ENCODE peak calls at places on chromosomes 11 and 22, in nine cellular contexts. P, G, K, H, I, B, X, T and Q are unnamed samples.

GRCh38 chr11:93858376-93858775 is 8.0 kb upstream of the VSTM5 start:
- ATAC-seq in B (no peak), I (no peak), K (no peak), X (no peak), H (no peak), P (no peak), G (no peak), T (no peak), Q (no peak)

GRCh38 chr22:43400449-43400848 is 11.4 kb upstream of the MPPED1 start:
- ATAC-seq in X (no peak), K (peak), H (no peak), B (no peak), P (no peak), G (no peak), I (peak), T (peak), Q (no peak)

GRCh38 chr11:73480677-73481076 is 104.5 kb downstream of the RELT start:
- ATAC-seq in G (peak), P (no peak), I (peak), T (peak), K (peak), H (no peak), B (no peak), X (no peak), Q (no peak)

GRCh38 chr11:7506243-7506642 is 7.6 kb upstream of the PPFIBP2 start:
- ATAC-seq in T (no peak), X (no peak), I (no peak), B (no peak), H (no peak), K (no peak), G (no peak), P (no peak), Q (no peak)

GRCh38 chr11:5288912-5289525 is 12.7 kb downstream of the OR51B4 start:
- ATAC-seq in H (no peak), T (no peak), B (no peak), P (no peak), I (no peak), X (no peak), K (no peak), G (no peak), Q (no peak)

GRCh38 chr22:35726933-35727332 is 9.3 kb downstream of the APOL5 start:
- ATAC-seq in P (no peak), G (no peak), H (no peak), X (no peak), T (no peak), K (no peak), I (no peak), B (no peak), Q (no peak)

GRCh38 chr22:36160499-36160942 is at the start of gene APOL3:
- ATAC-seq in K (peak), G (peak), I (peak), X (peak), P (no peak), B (peak), T (peak), H (peak), Q (peak)

GRCh38 chr11:125990244-125990643 is 44.4 kb downstream of the VSIG10L2 start:
- ATAC-seq in T (peak), P (no peak), I (peak), H (no peak), K (peak), X (no peak), B (peak), G (peak), Q (peak)

GRCh38 chr22:39661842-39662676 is 91.5 kb downstream of the CACNA1I start:
- ATAC-seq in X (peak), K (no peak), T (no peak), I (no peak), P (no peak), B (peak), G (peak), H (peak), Q (peak)

GRCh38 chr11:12264361-12264760 is 113.0 kb upstream of the PARVA start:
- ATAC-seq in X (no peak), I (no peak), P (no peak), K (no peak), G (no peak), H (no peak), B (peak), T (no peak), Q (no peak)

GRCh38 chr11:62400760-62401159 is 18.1 kb upstream of the SCGB1A1 start:
- ATAC-seq in X (no peak), B (no peak), I (peak), H (no peak), G (peak), P (peak), K (peak), T (peak), Q (no peak)

GRCh38 chr11:69240332-69241074 is 53.5 kb upstream of the MYEOV start:
- ATAC-seq in B (no peak), T (peak), I (peak), G (no peak), P (no peak), K (no peak), X (no peak), H (no peak), Q (no peak)

GRCh38 chr11:31871310-31872073 is 60.4 kb upstream of the PAX6 start:
- ATAC-seq in P (peak), G (peak), I (peak), B (no peak), T (no peak), H (no peak), K (no peak), X (no peak), Q (no peak)

GRCh38 chr11:113370634-113371033 is 16.9 kb upstream of the ANKK1 start:
- ATAC-seq in I (no peak), H (no peak), K (no peak), G (no peak), P (no peak), T (no peak), B (no peak), X (no peak), Q (no peak)

GRCh38 chr22:46604306-46604690 is 15.9 kb upstream of the GRAMD4 start:
- ATAC-seq in H (peak), B (peak), P (no peak), I (peak), G (peak), T (peak), K (peak), X (peak), Q (peak)

GRCh38 chr11:68538025-68538424 is 77.5 kb downstream of the PPP6R3 start:
- ATAC-seq in X (no peak), G (no peak), T (no peak), K (no peak), I (no peak), P (no peak), B (no peak), H (no peak), Q (no peak)

GRCh38 chr22:40605676-40606250 is 30.8 kb downstream of the MRTFA start:
- ATAC-seq in X (no peak), P (no peak), K (no peak), I (peak), B (no peak), G (no peak), T (no peak), H (no peak), Q (no peak)

GRCh38 chr11:12390258-12390657 is 12.9 kb downstream of the PARVA start:
- ATAC-seq in G (no peak), P (no peak), H (no peak), K (no peak), B (no peak), X (no peak), I (no peak), T (no peak), Q (no peak)

GRCh38 chr11:11501546-11502274 is 120.1 kb downstream of the GALNT18 start:
- ATAC-seq in B (no peak), X (no peak), T (peak), K (peak), P (no peak), I (peak), G (peak), H (no peak), Q (no peak)

GRCh38 chr11:27718346-27718852 is 18.1 kb upstream of the BDNF start:
- ATAC-seq in K (peak), X (no peak), H (no peak), P (peak), B (no peak), T (peak), G (peak), I (peak), Q (no peak)

GRCh38 chr11:113412675-113413074 is 25.1 kb downstream of the ANKK1 start:
- ATAC-seq in H (no peak), T (no peak), I (no peak), B (no peak), P (no peak), X (no peak), G (no peak), K (no peak), Q (no peak)

GRCh38 chr22:38107692-38108515 is 2.6 kb downstream of the BAIAP2L2 start:
- ATAC-seq in H (no peak), T (peak), I (peak), B (no peak), K (peak), X (no peak), P (peak), G (no peak), Q (no peak)

GRCh38 chr11:24407733-24408132 is 89.1 kb upstream of the LUZP2 start:
- ATAC-seq in T (no peak), I (no peak), H (no peak), G (no peak), K (no peak), B (no peak), X (no peak), P (no peak), Q (no peak)

GRCh38 chr22:29122041-29122440 is 49.2 kb downstream of the KREMEN1 start:
- ATAC-seq in X (peak), T (no peak), P (no peak), B (no peak), H (peak), K (no peak), I (no peak), G (no peak), Q (no peak)

GRCh38 chr11:73152086-73152853 is 10.2 kb upstream of the FCHSD2 start:
- ATAC-seq in P (no peak), T (no peak), X (no peak), B (peak), H (no peak), I (no peak), G (no peak), K (no peak), Q (no peak)

GRCh38 chr11:123545726-123546125 is 108.7 kb downstream of the SCN3B start:
- ATAC-seq in I (no peak), K (no peak), B (no peak), X (no peak), H (no peak), P (no peak), G (no peak), T (peak), Q (no peak)

GRCh38 chr11:26040339-26040738 is 291.6 kb upstream of the ANO3 start:
- ATAC-seq in G (no peak), B (no peak), X (no peak), I (no peak), T (no peak), H (no peak), K (no peak), P (no peak), Q (no peak)